ENCODE peak calls at places on chromosomes 16 and 17, in nine cellular contexts. M is thyroid gland, I is heart right ventricle, D is aorta, O is prostate gland, J is tibial artery, Y is neural progenitor cell, U is cardiac muscle cell, W is Caco-2. S is an unnamed sample. For H3K9me3, the result is how much of the 10 kb centered on the place peaks cover.

GRCh38 chr17:74814453-74814852 is 38.3 kb upstream of the NAT9 start:
- DNase-seq in M (peak), I (no peak), D (no peak), O (no peak), J (no peak), Y (no peak), U (no peak), W (no peak), S (no peak)

GRCh38 chr17:56319531-56319930 is 166.3 kb downstream of the ANKFN1 start:
- DNase-seq in M (no peak), I (no peak), D (no peak), O (peak), J (no peak), Y (peak), U (peak), W (peak), S (peak)

GRCh38 chr17:45784583-45785372 is 658 bp downstream of the CRHR1 start:
- DNase-seq in M (peak), I (no peak), D (peak), O (peak), J (no peak), Y (peak), U (peak), W (peak), S (peak)

GRCh38 chr16:2415085-2415484 is 14.2 kb upstream of the CCNF start:
- DNase-seq in M (no peak), I (no peak), D (no peak), O (no peak), J (no peak), Y (no peak), U (no peak), W (no peak), S (no peak)

GRCh38 chr16:11597268-11597690 is 10.6 kb upstream of the LITAF start:
- DNase-seq in M (peak), I (no peak), D (peak), O (no peak), J (peak), Y (no peak), U (no peak), W (no peak), S (no peak)

GRCh38 chr16:72938426-72939164 is 109.3 kb downstream of the ZFHX3 start:
- DNase-seq in M (peak), I (peak), D (peak), O (peak), J (peak), Y (peak), U (peak), W (no peak), S (no peak)

GRCh38 chr17:71110326-71110725 is 941.0 kb downstream of the KCNJ2 start:
- DNase-seq in M (no peak), I (no peak), D (no peak), O (no peak), J (no peak), Y (no peak), U (no peak), W (no peak), S (no peak)

GRCh38 chr17:38428150-38428642 is at the start of gene ARHGAP23:
- DNase-seq in M (peak), I (peak), D (peak), O (peak), J (peak), Y (peak), U (peak), W (peak), S (peak)

GRCh38 chr16:88290850-88291830 is 91.6 kb upstream of the ZNF469 start:
- DNase-seq in M (no peak), I (no peak), D (peak), O (no peak), J (no peak), Y (no peak), U (no peak), W (no peak), S (no peak)

GRCh38 chr17:73291260-73291801 is 20.5 kb downstream of the CDC42EP4 start:
- DNase-seq in M (peak), I (peak), D (peak), O (no peak), J (peak), Y (no peak), U (peak), W (no peak), S (no peak)

GRCh38 chr17:82740906-82741759 is 5.7 kb downstream of the FN3K start:
- DNase-seq in M (no peak), I (no peak), D (no peak), O (no peak), J (no peak), Y (no peak), U (no peak), W (peak), S (no peak)

GRCh38 chr17:82745524-82745923 is 6.3 kb upstream of the TBCD start:
- DNase-seq in M (no peak), I (no peak), D (no peak), O (no peak), J (no peak), Y (no peak), U (no peak), W (no peak), S (peak)

GRCh38 chr17:82748756-82749155 is 3.1 kb upstream of the TBCD start:
- DNase-seq in M (no peak), I (no peak), D (no peak), O (no peak), J (no peak), Y (no peak), U (no peak), W (no peak), S (no peak)

GRCh38 chr17:82737981-82738877 is 2.8 kb downstream of the FN3K start:
- DNase-seq in M (no peak), I (peak), D (no peak), O (no peak), J (no peak), Y (no peak), U (peak), W (no peak), S (no peak)

DNA sequence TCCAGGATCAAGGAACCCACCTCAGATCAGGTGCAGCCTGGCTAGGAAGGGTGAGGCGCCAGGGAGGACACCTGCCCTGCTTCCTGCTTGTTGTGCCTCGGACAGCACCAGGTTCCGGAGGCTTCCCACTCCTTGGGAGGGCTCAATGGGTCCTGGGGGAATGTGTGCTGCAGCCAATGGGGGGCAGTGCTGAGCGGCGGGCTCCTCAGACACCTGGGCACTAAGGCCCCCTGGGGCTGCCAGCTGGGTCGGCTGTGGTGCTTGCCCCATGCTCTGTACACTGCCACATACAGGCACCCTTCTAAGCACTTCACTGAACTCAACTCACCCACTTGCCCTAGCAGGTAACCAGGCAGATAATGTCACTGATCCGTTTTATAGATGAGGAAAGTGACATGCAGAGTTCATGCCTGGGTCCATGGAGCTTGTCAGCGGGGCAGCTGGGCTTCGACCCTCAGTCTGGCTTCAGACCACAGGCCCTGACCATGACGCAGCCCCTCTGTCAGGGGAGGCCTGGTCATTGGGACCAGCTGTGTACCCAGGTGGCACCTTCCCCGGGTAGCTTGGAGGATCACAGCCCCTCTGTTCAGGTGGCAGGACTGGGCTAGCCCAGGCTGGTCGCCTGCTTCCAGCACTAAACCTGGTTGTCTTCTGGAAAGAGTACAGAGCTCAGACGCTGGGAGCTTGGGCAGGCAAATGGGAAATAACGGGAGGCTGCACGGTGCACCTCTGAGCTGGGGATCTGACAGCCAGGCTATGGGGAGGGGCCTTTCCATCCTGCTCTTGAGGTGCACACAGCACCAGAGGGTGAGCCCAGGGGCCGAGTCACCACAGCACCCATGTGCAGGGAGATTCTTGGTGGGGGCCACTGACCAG is 8.2 kb downstream of the FN3K start:
- DNase-seq in M (no peak), I (no peak), D (no peak), O (no peak), J (no peak), Y (no peak), U (no peak), W (no peak), S (no peak)
- H3K9me3 ChIP-seq in M (under half), I (under half), D (under half), O (under half), J (under half), Y (under half), U (under half), W (under half), S (under half)

DNA sequence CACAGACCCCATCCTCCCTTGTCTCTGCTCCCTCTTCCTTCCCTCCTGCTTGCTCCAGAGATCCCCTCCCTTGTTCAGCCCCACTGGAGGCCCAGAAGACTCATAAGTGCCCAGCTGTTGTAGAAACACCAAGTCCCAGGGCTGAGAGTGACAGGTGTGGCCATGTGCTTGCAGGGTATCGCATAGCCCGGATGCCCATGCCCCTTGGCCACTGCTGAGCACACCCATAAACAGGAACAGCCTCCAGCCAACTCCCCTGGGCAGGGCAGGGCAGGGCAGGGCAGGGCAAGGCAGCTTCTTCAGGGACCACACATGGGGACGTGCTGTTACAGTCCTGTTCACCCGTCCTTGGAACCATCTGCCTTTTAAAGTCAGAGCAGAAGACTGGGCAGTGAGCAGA is 2.0 kb downstream of the CACNG1 start:
- DNase-seq in M (no peak), I (no peak), D (no peak), O (no peak), J (no peak), Y (no peak), U (no peak), W (no peak), S (no peak)
- H3K4me3 ChIP-seq in M (no peak), I (no peak), D (no peak), O (no peak), J (no peak), Y (no peak), U (no peak), W (no peak), S (no peak)

GRCh38 chr17:2924211-2924610 is 128.0 kb downstream of the RAP1GAP2 start:
- DNase-seq in M (no peak), I (no peak), D (no peak), O (no peak), J (no peak), Y (peak), U (peak), W (no peak), S (no peak)

GRCh38 chr17:2929881-2930533 is 133.4 kb downstream of the OR1D5 start:
- DNase-seq in M (no peak), I (peak), D (no peak), O (no peak), J (no peak), Y (peak), U (peak), W (peak), S (peak)

GRCh38 chr17:2928294-2928890 is 132.2 kb downstream of the RAP1GAP2 start:
- DNase-seq in M (no peak), I (no peak), D (no peak), O (no peak), J (no peak), Y (no peak), U (no peak), W (no peak), S (no peak)

GRCh38 chr17:2925011-2925410 is 128.8 kb downstream of the RAP1GAP2 start:
- DNase-seq in M (no peak), I (no peak), D (no peak), O (no peak), J (no peak), Y (no peak), U (no peak), W (no peak), S (no peak)

GRCh38 chr17:2926019-2926650 is 129.9 kb downstream of the RAP1GAP2 start:
- DNase-seq in M (peak), I (no peak), D (no peak), O (no peak), J (no peak), Y (no peak), U (no peak), W (no peak), S (no peak)
- H3K9me3 ChIP-seq in M (under half), I (under half), D (under half), O (under half), J (under half), Y (under half), U (under half), W (under half), S (under half)

GRCh38 chr17:80221401-80221800 is 1.2 kb downstream of the SLC26A11 start:
- DNase-seq in M (no peak), I (no peak), D (no peak), O (no peak), J (no peak), Y (no peak), U (no peak), W (no peak), S (no peak)
- H3K4me3 ChIP-seq in M (peak), I (peak), D (peak), O (peak), J (peak), Y (peak), U (peak), W (peak), S (peak)

GRCh38 chr17:50339381-50339780 is 6.5 kb upstream of the XYLT2 start:
- DNase-seq in M (no peak), I (no peak), D (peak), O (no peak), J (no peak), Y (no peak), U (peak), W (no peak), S (no peak)

GRCh38 chr17:50337956-50338355 is 8.0 kb upstream of the XYLT2 start:
- DNase-seq in M (no peak), I (no peak), D (peak), O (no peak), J (no peak), Y (no peak), U (no peak), W (no peak), S (no peak)

GRCh38 chr17:50338645-50339044 is 7.3 kb upstream of the XYLT2 start:
- DNase-seq in M (no peak), I (no peak), D (no peak), O (no peak), J (no peak), Y (no peak), U (no peak), W (no peak), S (no peak)
- H3K9me3 ChIP-seq in M (under half), I (under half), D (under half), O (under half), J (under half), Y (under half), U (under half), W (under half), S (under half)

GRCh38 chr17:27529230-27529796 is 73.1 kb downstream of the KSR1 start:
- DNase-seq in M (peak), I (no peak), D (no peak), O (no peak), J (no peak), Y (no peak), U (peak), W (no peak), S (peak)

GRCh38 chr17:27530791-27531391 is 74.6 kb downstream of the KSR1 start:
- DNase-seq in M (no peak), I (no peak), D (no peak), O (no peak), J (peak), Y (no peak), U (peak), W (no peak), S (no peak)

GRCh38 chr17:27532269-27533067 is 76.2 kb downstream of the KSR1 start:
- DNase-seq in M (peak), I (no peak), D (no peak), O (no peak), J (peak), Y (no peak), U (peak), W (peak), S (no peak)

GRCh38 chr17:27533068-27533397 is 76.8 kb downstream of the KSR1 start:
- DNase-seq in M (no peak), I (no peak), D (no peak), O (no peak), J (no peak), Y (no peak), U (no peak), W (no peak), S (no peak)

GRCh38 chr17:27531469-27531948 is 75.3 kb downstream of the KSR1 start:
- DNase-seq in M (no peak), I (no peak), D (no peak), O (no peak), J (no peak), Y (no peak), U (no peak), W (no peak), S (no peak)
- H3K4me3 ChIP-seq in M (no peak), I (no peak), D (no peak), O (no peak), J (no peak), Y (no peak), U (no peak), W (no peak), S (no peak)

GRCh38 chr16:78594191-78594590 is 494.7 kb downstream of the WWOX start:
- DNase-seq in M (no peak), I (no peak), D (no peak), O (no peak), J (no peak), Y (no peak), U (no peak), W (no peak), S (no peak)

GRCh38 chr16:78599271-78599670 is 499.8 kb downstream of the WWOX start:
- DNase-seq in M (no peak), I (no peak), D (no peak), O (no peak), J (no peak), Y (no peak), U (no peak), W (no peak), S (no peak)

GRCh38 chr16:78596348-78596995 is 497.0 kb downstream of the WWOX start:
- DNase-seq in M (no peak), I (no peak), D (no peak), O (no peak), J (no peak), Y (no peak), U (no peak), W (no peak), S (no peak)

GRCh38 chr16:78596996-78597422 is 497.6 kb downstream of the WWOX start:
- DNase-seq in M (no peak), I (no peak), D (no peak), O (no peak), J (no peak), Y (no peak), U (no peak), W (peak), S (no peak)

DNA sequence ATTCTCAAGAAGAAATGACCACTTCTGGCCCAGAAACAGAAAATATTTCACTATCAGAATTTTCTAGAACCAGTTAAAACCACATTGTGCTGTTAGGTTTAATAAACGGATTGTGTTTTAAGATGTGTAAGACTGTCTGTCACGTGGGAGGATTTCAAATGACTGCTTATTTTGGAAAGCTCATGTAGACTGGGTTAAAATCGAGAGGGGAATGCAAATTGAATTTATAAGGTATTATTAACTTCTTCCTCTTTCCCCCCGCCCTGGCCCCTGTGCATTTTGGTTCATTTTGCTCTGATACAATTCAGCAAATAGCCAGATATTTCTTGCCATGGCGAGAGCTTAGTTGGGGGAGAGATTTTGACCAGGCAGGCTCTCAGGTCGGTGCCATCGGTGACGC is 498.7 kb downstream of the WWOX start:
- DNase-seq in M (no peak), I (no peak), D (no peak), O (no peak), J (no peak), Y (no peak), U (no peak), W (no peak), S (no peak)
- H3K9me3 ChIP-seq in M (under half), I (under half), D (under half), O (under half), J (under half), Y (under half), U (under half), W (under half), S (under half)